ENCODE peak calls at places on chromosomes 11 and 22, in ten cellular contexts. One of them, this sample, is unnamed.

GRCh38 chr22:39733191-39733590 is 160.4 kb downstream of the ENTHD1 start:
- DNase-seq in GM10248: no peak
- DNase-seq in B cell: no peak
- DNase-seq in AG04450: no peak
- DNase-seq in lower lobe of right lung: no peak
- DNase-seq in A549: no peak
- DNase-seq in breast epithelium: no peak
- DNase-seq in dorsolateral prefrontal cortex: no peak
- DNase-seq in endodermal cell: no peak
- DNase-seq in A673: no peak
- DNase-seq in this sample: no peak

GRCh38 chr11:44564653-44565007 is 833 bp upstream of the CD82 start:
- DNase-seq in GM10248: no peak
- DNase-seq in B cell: no peak
- DNase-seq in AG04450: peak; percentile 53
- DNase-seq in lower lobe of right lung: peak; percentile 88
- DNase-seq in A549: no peak
- DNase-seq in breast epithelium: peak; percentile 93
- DNase-seq in dorsolateral prefrontal cortex: peak; percentile 63
- DNase-seq in endodermal cell: peak; percentile 74
- DNase-seq in A673: no peak
- DNase-seq in this sample: no peak

GRCh38 chr22:37472418-37473006 is 13.7 kb downstream of the MFNG start:
- DNase-seq in GM10248: peak; percentile 55
- DNase-seq in B cell: peak; percentile 47
- DNase-seq in AG04450: no peak
- DNase-seq in lower lobe of right lung: no peak
- DNase-seq in A549: peak; percentile 55
- DNase-seq in breast epithelium: no peak
- DNase-seq in dorsolateral prefrontal cortex: no peak
- DNase-seq in endodermal cell: peak; percentile 87
- DNase-seq in A673: peak; percentile 42
- DNase-seq in this sample: no peak

GRCh38 chr11:60858731-60859464 is 3.1 kb upstream of the PTGDR2 start:
- DNase-seq in GM10248: no peak
- DNase-seq in B cell: no peak
- DNase-seq in AG04450: no peak
- DNase-seq in lower lobe of right lung: no peak
- DNase-seq in A549: no peak
- DNase-seq in breast epithelium: no peak
- DNase-seq in dorsolateral prefrontal cortex: no peak
- DNase-seq in endodermal cell: no peak
- DNase-seq in A673: no peak
- DNase-seq in this sample: no peak

GRCh38 chr11:44306469-44307244 is 3.3 kb downstream of the ALX4 start:
- DNase-seq in GM10248: no peak
- DNase-seq in B cell: no peak
- DNase-seq in AG04450: no peak
- DNase-seq in lower lobe of right lung: no peak
- DNase-seq in A549: no peak
- DNase-seq in breast epithelium: no peak
- DNase-seq in dorsolateral prefrontal cortex: no peak
- DNase-seq in endodermal cell: peak; percentile 53
- DNase-seq in A673: no peak
- DNase-seq in this sample: no peak

GRCh38 chr11:30983810-30984441 is 385.6 kb downstream of the DCDC1 start:
- DNase-seq in GM10248: no peak
- DNase-seq in B cell: no peak
- DNase-seq in AG04450: no peak
- DNase-seq in lower lobe of right lung: no peak
- DNase-seq in A549: no peak
- DNase-seq in breast epithelium: no peak
- DNase-seq in dorsolateral prefrontal cortex: no peak
- DNase-seq in endodermal cell: no peak
- DNase-seq in A673: peak; percentile 43
- DNase-seq in this sample: no peak

GRCh38 chr22:43015677-43016042 is 711 bp upstream of the PACSIN2 start:
- DNase-seq in GM10248: no peak
- DNase-seq in B cell: no peak
- DNase-seq in AG04450: no peak
- DNase-seq in lower lobe of right lung: no peak
- DNase-seq in A549: no peak
- DNase-seq in breast epithelium: no peak
- DNase-seq in dorsolateral prefrontal cortex: no peak
- DNase-seq in endodermal cell: no peak
- DNase-seq in A673: no peak
- DNase-seq in this sample: no peak

GRCh38 chr11:44179173-44179572 is 83.7 kb downstream of the EXT2 start:
- DNase-seq in GM10248: no peak
- DNase-seq in B cell: no peak
- DNase-seq in AG04450: no peak
- DNase-seq in lower lobe of right lung: no peak
- DNase-seq in A549: no peak
- DNase-seq in breast epithelium: no peak
- DNase-seq in dorsolateral prefrontal cortex: no peak
- DNase-seq in endodermal cell: no peak
- DNase-seq in A673: peak; percentile 86
- DNase-seq in this sample: no peak

GRCh38 chr22:26534166-26534855 is 22.0 kb upstream of the TFIP11 start:
- DNase-seq in GM10248: no peak
- DNase-seq in B cell: no peak
- DNase-seq in AG04450: no peak
- DNase-seq in lower lobe of right lung: no peak
- DNase-seq in A549: no peak
- DNase-seq in breast epithelium: no peak
- DNase-seq in dorsolateral prefrontal cortex: no peak
- DNase-seq in endodermal cell: no peak
- DNase-seq in A673: no peak
- DNase-seq in this sample: no peak

GRCh38 chr22:38236786-38237185 is 35.0 kb downstream of the MAFF start:
- DNase-seq in GM10248: no peak
- DNase-seq in B cell: no peak
- DNase-seq in AG04450: no peak
- DNase-seq in lower lobe of right lung: no peak
- DNase-seq in A549: no peak
- DNase-seq in breast epithelium: peak; percentile 82
- DNase-seq in dorsolateral prefrontal cortex: no peak
- DNase-seq in endodermal cell: no peak
- DNase-seq in A673: no peak
- DNase-seq in this sample: peak; percentile 89

GRCh38 chr11:69574383-69575255 is 66.3 kb upstream of the CCND1 start:
- DNase-seq in GM10248: no peak
- DNase-seq in B cell: no peak
- DNase-seq in AG04450: no peak
- DNase-seq in lower lobe of right lung: no peak
- DNase-seq in A549: no peak
- DNase-seq in breast epithelium: no peak
- DNase-seq in dorsolateral prefrontal cortex: no peak
- DNase-seq in endodermal cell: no peak
- DNase-seq in A673: no peak
- DNase-seq in this sample: no peak

GRCh38 chr11:69572861-69573260 is 68.1 kb upstream of the CCND1 start:
- DNase-seq in GM10248: no peak
- DNase-seq in B cell: no peak
- DNase-seq in AG04450: no peak
- DNase-seq in lower lobe of right lung: no peak
- DNase-seq in A549: no peak
- DNase-seq in breast epithelium: no peak
- DNase-seq in dorsolateral prefrontal cortex: no peak
- DNase-seq in endodermal cell: no peak
- DNase-seq in A673: no peak
- DNase-seq in this sample: no peak

GRCh38 chr11:69575296-69576068 is 65.5 kb upstream of the CCND1 start:
- DNase-seq in GM10248: no peak
- DNase-seq in B cell: no peak
- DNase-seq in AG04450: no peak
- DNase-seq in lower lobe of right lung: no peak
- DNase-seq in A549: no peak
- DNase-seq in breast epithelium: no peak
- DNase-seq in dorsolateral prefrontal cortex: no peak
- DNase-seq in endodermal cell: no peak
- DNase-seq in A673: no peak
- DNase-seq in this sample: no peak

GRCh38 chr11:69572233-69572860 is 68.6 kb upstream of the CCND1 start:
- DNase-seq in GM10248: no peak
- DNase-seq in B cell: no peak
- DNase-seq in AG04450: no peak
- DNase-seq in lower lobe of right lung: no peak
- DNase-seq in A549: no peak
- DNase-seq in breast epithelium: no peak
- DNase-seq in dorsolateral prefrontal cortex: no peak
- DNase-seq in endodermal cell: no peak
- DNase-seq in A673: no peak
- DNase-seq in this sample: no peak

DNA sequence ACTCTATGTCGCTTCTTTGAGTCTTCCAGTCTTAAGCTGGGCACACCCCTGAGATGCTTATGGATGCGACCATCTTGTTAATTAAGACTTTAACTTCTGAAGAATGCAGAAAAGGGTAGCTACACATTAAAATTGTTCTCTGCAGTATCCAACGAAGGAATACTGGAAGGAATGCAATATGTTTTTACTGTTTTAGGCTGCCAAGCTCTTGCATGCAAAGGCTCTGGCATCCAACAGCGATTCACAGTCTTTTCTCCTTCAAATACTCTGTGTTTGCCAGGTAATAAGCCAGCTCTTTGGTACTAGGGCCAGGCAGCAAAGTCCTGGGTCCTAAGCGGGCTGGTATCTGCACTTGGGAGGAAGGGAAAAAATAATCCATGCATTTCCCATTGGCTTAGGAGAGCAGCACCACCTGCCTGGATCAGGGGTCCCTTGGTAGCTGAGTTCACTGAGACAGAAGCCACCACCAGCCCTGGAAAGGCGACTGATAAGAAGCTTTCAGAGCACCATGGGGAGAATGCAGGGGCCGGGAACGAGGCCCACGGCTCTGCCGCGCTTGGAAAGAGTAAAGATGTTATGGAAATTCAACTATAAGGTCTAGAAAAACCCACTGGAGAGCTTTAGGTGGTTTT is 67.1 kb upstream of the CCND1 start:
- DNase-seq in GM10248: no peak
- DNase-seq in B cell: no peak
- DNase-seq in AG04450: no peak
- DNase-seq in lower lobe of right lung: no peak
- DNase-seq in A549: no peak
- DNase-seq in breast epithelium: no peak
- DNase-seq in dorsolateral prefrontal cortex: no peak
- DNase-seq in endodermal cell: no peak
- DNase-seq in A673: no peak
- DNase-seq in this sample: no peak
- TF ChIP-seq CTCF in GM10248: no peak
- TF ChIP-seq CTCF in B cell: no peak
- TF ChIP-seq CTCF in AG04450: no peak
- TF ChIP-seq CTCF in lower lobe of right lung: no peak
- TF ChIP-seq CTCF in A549: no peak
- TF ChIP-seq CTCF in breast epithelium: no peak
- TF ChIP-seq CTCF in dorsolateral prefrontal cortex: no peak
- TF ChIP-seq CTCF in endodermal cell: no peak
- TF ChIP-seq CTCF in A673: no peak
- TF ChIP-seq CTCF in this sample: no peak

GRCh38 chr11:117819096-117820040 is 5.2 kb downstream of the FXYD2 start:
- DNase-seq in GM10248: peak; percentile 55
- DNase-seq in B cell: no peak
- DNase-seq in AG04450: peak; percentile 21
- DNase-seq in lower lobe of right lung: peak; percentile 58
- DNase-seq in A549: peak; percentile 76
- DNase-seq in breast epithelium: no peak
- DNase-seq in dorsolateral prefrontal cortex: peak; percentile 69
- DNase-seq in endodermal cell: peak; percentile 97
- DNase-seq in A673: peak; percentile 85
- DNase-seq in this sample: peak; percentile 41
- TF ChIP-seq CTCF in GM10248: peak; percentile 36
- TF ChIP-seq CTCF in B cell: no peak
- TF ChIP-seq CTCF in AG04450: peak; percentile 87
- TF ChIP-seq CTCF in lower lobe of right lung: peak; percentile 44
- TF ChIP-seq CTCF in A549: peak; percentile 59
- TF ChIP-seq CTCF in breast epithelium: no peak
- TF ChIP-seq CTCF in dorsolateral prefrontal cortex: peak; percentile 37
- TF ChIP-seq CTCF in endodermal cell: peak; percentile 85
- TF ChIP-seq CTCF in A673: peak; percentile 71
- TF ChIP-seq CTCF in this sample: peak; percentile 80

DNA sequence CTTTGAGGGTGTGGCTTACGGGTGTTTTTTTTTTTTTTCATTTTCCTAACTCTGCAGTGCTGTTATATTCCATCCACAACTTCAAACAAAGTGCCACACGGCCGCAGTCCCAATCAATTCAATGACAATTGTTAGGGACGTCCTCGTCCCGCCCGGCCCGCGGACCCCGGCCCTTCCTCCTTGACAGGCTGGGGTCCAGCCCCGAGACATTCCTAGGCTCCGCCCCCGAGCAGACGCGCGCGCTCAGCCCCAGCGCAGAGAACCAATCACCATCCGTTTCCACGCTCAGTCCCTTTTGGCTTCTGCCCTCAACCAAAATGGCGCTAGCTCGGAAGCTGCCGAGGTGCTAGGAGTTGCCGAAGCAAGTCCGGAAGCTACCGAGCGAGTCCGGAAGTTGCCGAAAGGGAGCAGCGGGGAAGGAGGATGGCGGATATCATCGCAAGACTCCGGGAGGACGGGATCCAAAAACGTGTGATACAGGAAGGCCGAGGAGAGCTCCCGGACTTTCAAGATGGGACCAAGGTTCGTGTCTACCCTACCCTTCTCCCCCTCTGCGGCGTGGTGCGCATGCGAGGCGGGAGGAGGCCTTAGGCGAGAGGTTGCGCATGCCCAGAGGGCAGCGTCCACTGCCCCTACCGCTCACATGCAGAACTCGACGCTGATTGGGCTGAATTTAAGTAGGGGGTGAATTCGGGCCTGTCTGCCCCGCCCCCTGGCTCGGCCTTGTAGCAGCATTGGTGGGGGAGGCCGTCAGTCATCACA is at the start of gene AIP:
- DNase-seq in GM10248: peak; percentile 94
- DNase-seq in B cell: peak; percentile 98
- DNase-seq in AG04450: peak; percentile 94
- DNase-seq in lower lobe of right lung: peak; percentile 97
- DNase-seq in A549: peak; percentile 98
- DNase-seq in breast epithelium: peak; percentile 97
- DNase-seq in dorsolateral prefrontal cortex: peak; percentile 97
- DNase-seq in endodermal cell: peak; percentile 99
- DNase-seq in A673: peak; percentile 100
- DNase-seq in this sample: peak; percentile 93
- TF ChIP-seq CTCF in GM10248: no peak
- TF ChIP-seq CTCF in B cell: no peak
- TF ChIP-seq CTCF in AG04450: peak; percentile 29
- TF ChIP-seq CTCF in lower lobe of right lung: peak; percentile 32
- TF ChIP-seq CTCF in A549: no peak
- TF ChIP-seq CTCF in breast epithelium: peak; percentile 7
- TF ChIP-seq CTCF in dorsolateral prefrontal cortex: no peak
- TF ChIP-seq CTCF in endodermal cell: peak; percentile 36
- TF ChIP-seq CTCF in A673: no peak
- TF ChIP-seq CTCF in this sample: peak; percentile 16

DNA sequence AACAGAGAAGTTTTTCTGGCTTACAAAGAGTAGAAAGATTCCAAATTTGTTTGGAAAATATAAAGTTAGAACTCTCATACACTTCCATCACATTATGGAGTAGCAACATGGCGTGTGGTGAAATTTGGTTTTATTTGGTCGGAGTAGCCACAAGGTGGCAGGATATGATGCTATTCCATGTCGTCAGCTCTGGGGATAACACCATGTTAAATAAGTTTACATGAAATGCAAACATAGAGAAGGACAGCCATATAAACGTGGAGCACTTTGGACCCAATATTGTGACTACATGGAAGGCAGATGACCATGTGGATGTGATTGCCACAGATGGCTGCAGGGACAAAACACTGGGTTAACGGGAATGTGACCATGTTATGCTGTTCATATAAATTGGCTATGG is 21.1 kb downstream of the OR5M11 start:
- DNase-seq in GM10248: no peak
- DNase-seq in B cell: no peak
- DNase-seq in AG04450: no peak
- DNase-seq in lower lobe of right lung: no peak
- DNase-seq in A549: peak; percentile 47
- DNase-seq in breast epithelium: no peak
- DNase-seq in dorsolateral prefrontal cortex: no peak
- DNase-seq in endodermal cell: peak; percentile 62
- DNase-seq in A673: peak; percentile 22
- DNase-seq in this sample: peak; percentile 31
- TF ChIP-seq CTCF in GM10248: no peak
- TF ChIP-seq CTCF in B cell: no peak
- TF ChIP-seq CTCF in AG04450: no peak
- TF ChIP-seq CTCF in lower lobe of right lung: no peak
- TF ChIP-seq CTCF in A549: peak; percentile 44
- TF ChIP-seq CTCF in breast epithelium: no peak
- TF ChIP-seq CTCF in dorsolateral prefrontal cortex: no peak
- TF ChIP-seq CTCF in endodermal cell: peak; percentile 69
- TF ChIP-seq CTCF in A673: peak; percentile 49
- TF ChIP-seq CTCF in this sample: peak; percentile 59